ENCODE peak calls at places on chromosomes 2 and 18, in eight cellular contexts. M, W, K, I, B, P, F and D are unnamed samples.

GRCh38 chr2:112032615-112033457 is 22.2 kb upstream of the TMEM87B start:
- DNase-seq in M (peak; percentile 37), W (no peak), K (no peak), I (peak; percentile 33), B (no peak), P (no peak), F (peak; percentile 63), D (peak; percentile 63)

GRCh38 chr2:175948202-175948601 is 53.9 kb downstream of the LNPK start:
- DNase-seq in M (no peak), W (no peak), K (no peak), I (no peak), B (no peak), P (no peak), F (no peak), D (no peak)

GRCh38 chr2:10097352-10098148 is 17.3 kb upstream of the CYS1 start:
- DNase-seq in M (peak; percentile 56), W (peak; percentile 68), K (no peak), I (peak; percentile 69), B (no peak), P (peak; percentile 56), F (peak; percentile 55), D (no peak)

GRCh38 chr2:102129082-102129481 is 13.5 kb upstream of the IL1R1 start:
- DNase-seq in M (no peak), W (no peak), K (no peak), I (no peak), B (no peak), P (no peak), F (no peak), D (no peak)

GRCh38 chr2:160397530-160397865 is 96.1 kb downstream of the RBMS1 start:
- DNase-seq in M (no peak), W (no peak), K (no peak), I (no peak), B (no peak), P (no peak), F (peak; percentile 63), D (no peak)

GRCh38 chr2:219541611-219542180 is 1.9 kb downstream of the CHPF start:
- DNase-seq in M (peak; percentile 67), W (peak; percentile 76), K (peak; percentile 70), I (peak; percentile 86), B (no peak), P (no peak), F (peak; percentile 37), D (peak; percentile 33)

GRCh38 chr2:20198001-20198400 is 26.9 kb downstream of the SDC1 start:
- DNase-seq in M (no peak), W (no peak), K (no peak), I (no peak), B (no peak), P (no peak), F (no peak), D (no peak)

GRCh38 chr2:113980946-113981345 is 91.1 kb downstream of the ACTR3 start:
- DNase-seq in M (no peak), W (peak; percentile 35), K (no peak), I (no peak), B (no peak), P (peak; percentile 23), F (peak; percentile 41), D (no peak)

GRCh38 chr2:76958749-76959148 is 563.4 kb downstream of the LRRTM4 start:
- DNase-seq in M (no peak), W (no peak), K (no peak), I (no peak), B (no peak), P (no peak), F (no peak), D (peak; percentile 9)

GRCh38 chr2:38728694-38729093 is 22.5 kb downstream of the SRSF7 start:
- DNase-seq in M (no peak), W (no peak), K (no peak), I (no peak), B (no peak), P (no peak), F (no peak), D (no peak)

GRCh38 chr2:113324684-113325160 is 46.0 kb upstream of the PAX8 start:
- DNase-seq in M (peak; percentile 33), W (peak; percentile 52), K (no peak), I (peak; percentile 54), B (no peak), P (peak; percentile 58), F (peak; percentile 49), D (peak; percentile 33)

GRCh38 chr2:156466739-156467405 is 30.7 kb downstream of the GPD2 start:
- DNase-seq in M (peak; percentile 30), W (peak; percentile 37), K (no peak), I (peak; percentile 57), B (no peak), P (no peak), F (peak; percentile 75), D (peak; percentile 78)

GRCh38 chr2:42793314-42794270 is 1.2 kb upstream of the HAAO start:
- DNase-seq in M (no peak), W (peak; percentile 28), K (no peak), I (no peak), B (no peak), P (no peak), F (no peak), D (no peak)

GRCh38 chr2:137969418-137969765 is 5.1 kb downstream of the HNMT start:
- DNase-seq in M (no peak), W (no peak), K (no peak), I (no peak), B (peak; percentile 85), P (peak; percentile 91), F (peak; percentile 85), D (peak; percentile 73)

GRCh38 chr2:20496069-20496468 is 49.2 kb downstream of the RHOB start:
- DNase-seq in M (no peak), W (no peak), K (no peak), I (no peak), B (no peak), P (peak; percentile 51), F (peak; percentile 83), D (no peak)

GRCh38 chr18:3150274-3150673 is 69.5 kb downstream of the MYOM1 start:
- DNase-seq in M (no peak), W (no peak), K (no peak), I (no peak), B (no peak), P (no peak), F (no peak), D (no peak)

GRCh38 chr18:48996041-48996440 is 45.3 kb upstream of the SMAD7 start:
- DNase-seq in M (no peak), W (no peak), K (no peak), I (no peak), B (no peak), P (no peak), F (no peak), D (no peak)

GRCh38 chr18:47283476-47283875 is 32.0 kb upstream of the SKOR2 start:
- DNase-seq in M (no peak), W (no peak), K (no peak), I (no peak), B (no peak), P (no peak), F (peak; percentile 23), D (no peak)

GRCh38 chr2:235964787-235965390 is 203.3 kb downstream of the GBX2 start:
- DNase-seq in M (no peak), W (no peak), K (no peak), I (no peak), B (no peak), P (no peak), F (no peak), D (no peak)

DNA sequence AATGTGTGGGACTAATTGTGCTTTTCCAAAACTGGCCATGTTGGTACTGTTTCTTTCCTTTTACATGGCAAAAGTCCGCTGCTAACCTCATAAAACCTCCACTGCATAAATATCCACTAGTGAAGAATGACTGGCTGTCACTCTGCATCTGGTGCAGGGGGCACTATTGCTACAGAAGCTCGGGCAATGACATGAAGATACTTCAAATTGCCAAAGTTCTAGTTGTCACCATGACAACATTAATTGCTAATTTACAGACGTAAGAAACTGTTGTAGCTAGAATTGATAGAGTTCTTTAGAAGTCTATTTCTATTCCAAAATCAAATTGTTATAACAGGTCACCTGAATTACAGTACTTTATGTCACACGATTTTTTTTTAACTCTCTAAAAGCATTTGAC is 861 bp downstream of the CFAP210 start:
- DNase-seq in M (no peak), W (no peak), K (no peak), I (no peak), B (no peak), P (no peak), F (no peak), D (no peak)
- TF ChIP-seq CTCF in M (no peak), W (peak; percentile 29), K (no peak), I (no peak), B (no peak), P (no peak), F (no peak), D (no peak)

GRCh38 chr2:172462393-172463381 is 35.3 kb downstream of the ITGA6 start:
- DNase-seq in M (no peak), W (no peak), K (no peak), I (no peak), B (no peak), P (no peak), F (no peak), D (no peak)
- H3K4me3 ChIP-seq in M (no peak overlapping the region), W (no peak overlapping the region), K (no peak overlapping the region), I (no peak overlapping the region), B (no peak overlapping the region), P (no peak overlapping the region), F (no peak overlapping the region), D (no peak overlapping the region)

GRCh38 chr2:240856151-240856980 is 12.3 kb upstream of the AGXT start:
- DNase-seq in M (no peak), W (no peak), K (no peak), I (no peak), B (no peak), P (no peak), F (no peak), D (no peak)
- TF ChIP-seq CTCF in M (no peak), W (peak; percentile 10), K (peak; percentile 46), I (no peak), B (peak; percentile 12), P (peak; percentile 4), F (peak; percentile 15), D (peak; percentile 16)

GRCh38 chr2:45007356-45007755 is 1.9 kb downstream of the SIX2 start:
- DNase-seq in M (no peak), W (no peak), K (no peak), I (no peak), B (no peak), P (no peak), F (no peak), D (no peak)

GRCh38 chr2:45009303-45009927 is at the start of gene SIX2:
- DNase-seq in M (peak; percentile 86), W (peak; percentile 90), K (no peak), I (peak; percentile 75), B (peak; percentile 87), P (peak; percentile 98), F (peak; percentile 87), D (peak; percentile 77)

GRCh38 chr2:45008296-45009129 is 739 bp downstream of the SIX2 start:
- DNase-seq in M (no peak), W (no peak), K (no peak), I (no peak), B (no peak), P (no peak), F (peak; percentile 16), D (no peak)

GRCh38 chr2:45006942-45007287 is 2.3 kb downstream of the SIX2 start:
- DNase-seq in M (no peak), W (no peak), K (no peak), I (no peak), B (no peak), P (no peak), F (no peak), D (no peak)

DNA sequence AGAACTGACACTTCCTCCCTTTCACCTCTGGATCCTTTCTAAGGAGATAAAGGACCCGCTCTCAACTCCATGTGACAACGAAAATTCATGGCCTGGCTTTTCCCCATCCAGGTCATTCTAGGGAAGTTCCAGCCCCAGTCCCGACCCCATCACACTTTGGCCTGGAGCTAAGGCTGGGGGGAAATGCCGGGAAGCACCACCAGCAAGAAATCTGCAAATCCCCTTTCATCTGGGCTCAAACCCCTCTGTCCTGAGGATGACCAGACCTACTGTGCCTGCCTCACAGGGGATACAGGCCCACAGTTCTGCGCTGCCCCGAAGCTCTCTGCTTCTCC is 1.3 kb downstream of the SIX2 start:
- DNase-seq in M (no peak), W (no peak), K (no peak), I (no peak), B (no peak), P (no peak), F (no peak), D (no peak)
- H3K4me3 ChIP-seq in M (no peak overlapping the region), W (peak overlapping the region; percentile 68), K (no peak overlapping the region), I (no peak overlapping the region), B (no peak overlapping the region), P (peak overlapping the region; percentile 58), F (no peak overlapping the region), D (no peak overlapping the region)